ENCODE peak calls at places on chromosomes 7 and 10, in seven cellular contexts. Z, B, P, I, G, J and N are unnamed samples.

GRCh38 chr10:69962746-69963135 is 89.9 kb upstream of the MACROH2A2 start:
- DNase-seq in Z (no peak), B (no peak), P (no peak), I (no peak), G (no peak), J (no peak), N (no peak)

GRCh38 chr10:62665771-62666170 is 138.7 kb upstream of the ADO start:
- DNase-seq in Z (peak; percentile 14), B (no peak), P (no peak), I (no peak), G (no peak), J (no peak), N (no peak)

GRCh38 chr7:147811923-147812322 is 778.6 kb upstream of the C7orf33 start:
- DNase-seq in Z (no peak), B (no peak), P (no peak), I (no peak), G (no peak), J (no peak), N (no peak)

GRCh38 chr10:21048086-21048485 is 151.0 kb upstream of the NEBL start:
- DNase-seq in Z (no peak), B (no peak), P (peak; percentile 48), I (no peak), G (no peak), J (no peak), N (no peak)

GRCh38 chr7:155787171-155787851 is 25.0 kb downstream of the SHH start:
- DNase-seq in Z (no peak), B (no peak), P (no peak), I (no peak), G (no peak), J (no peak), N (no peak)

GRCh38 chr7:128268233-128268632 is 27.2 kb downstream of the LEP start:
- DNase-seq in Z (no peak), B (no peak), P (no peak), I (no peak), G (no peak), J (no peak), N (no peak)

GRCh38 chr10:14235511-14235910 is 95.2 kb downstream of the FRMD4A start:
- DNase-seq in Z (no peak), B (no peak), P (no peak), I (no peak), G (no peak), J (no peak), N (no peak)

GRCh38 chr7:121023189-121023588 is 34.7 kb downstream of the CPED1 start:
- DNase-seq in Z (no peak), B (no peak), P (no peak), I (no peak), G (no peak), J (no peak), N (no peak)

GRCh38 chr10:33189373-33189772 is 145.1 kb downstream of the NRP1 start:
- DNase-seq in Z (no peak), B (no peak), P (peak; percentile 65), I (no peak), G (no peak), J (no peak), N (no peak)

GRCh38 chr10:7260412-7260900 is 150.4 kb downstream of the SFMBT2 start:
- DNase-seq in Z (peak; percentile 92), B (peak; percentile 41), P (peak; percentile 61), I (no peak), G (no peak), J (peak; percentile 53), N (peak; percentile 68)

GRCh38 chr7:44630791-44631457 is 24.5 kb downstream of the OGDH start:
- DNase-seq in Z (no peak), B (no peak), P (no peak), I (no peak), G (no peak), J (no peak), N (no peak)

GRCh38 chr7:55127622-55128081 is 108.8 kb downstream of the EGFR start:
- DNase-seq in Z (no peak), B (no peak), P (peak; percentile 45), I (no peak), G (no peak), J (no peak), N (no peak)

GRCh38 chr7:150397376-150398107 is 18.4 kb downstream of the ZNF775 start:
- DNase-seq in Z (no peak), B (no peak), P (no peak), I (no peak), G (no peak), J (no peak), N (no peak)

GRCh38 chr10:48551796-48552591 is 52.9 kb downstream of the ARHGAP22 start:
- DNase-seq in Z (peak; percentile 66), B (no peak), P (peak; percentile 41), I (no peak), G (peak; percentile 43), J (peak; percentile 11), N (no peak)

GRCh38 chr7:44914992-44915607 is 29.8 kb upstream of the PURB start:
- DNase-seq in Z (no peak), B (peak; percentile 86), P (no peak), I (peak; percentile 63), G (no peak), J (no peak), N (no peak)

GRCh38 chr10:5958077-5958476 is 19.3 kb downstream of the IL15RA start:
- DNase-seq in Z (no peak), B (no peak), P (no peak), I (no peak), G (no peak), J (no peak), N (no peak)

GRCh38 chr10:124319926-124320391 is 98.8 kb downstream of the OAT start:
- DNase-seq in Z (no peak), B (no peak), P (no peak), I (no peak), G (no peak), J (no peak), N (no peak)

GRCh38 chr10:82397859-82398258 is 522.9 kb downstream of the NRG3 start:
- DNase-seq in Z (no peak), B (no peak), P (no peak), I (no peak), G (no peak), J (no peak), N (no peak)

GRCh38 chr7:108236681-108237415 is 106.7 kb upstream of the LAMB4 start:
- DNase-seq in Z (no peak), B (no peak), P (no peak), I (no peak), G (no peak), J (no peak), N (peak; percentile 15)